ENCODE peak calls at places on chromosome 21, in five cellular contexts. One of them, this sample, is unnamed.

GRCh38 chr21:27715131-27715530 is 748.2 kb upstream of the ADAMTS5 start:
- DNase-seq in GM12878: no peak
- DNase-seq in SK-N-SH: no peak
- DNase-seq in HepG2: no peak
- DNase-seq in K562: no peak
- DNase-seq in this sample: no peak

GRCh38 chr21:29288239-29288638 is 10.5 kb upstream of the BACH1 start:
- DNase-seq in GM12878: no peak
- DNase-seq in K562: no peak
- DNase-seq in SK-N-SH: no peak
- DNase-seq in HepG2: no peak
- DNase-seq in this sample: no peak

GRCh38 chr21:25171438-25171837 is 435.8 kb downstream of the MRPL39 start:
- DNase-seq in GM12878: no peak
- DNase-seq in HepG2: no peak
- DNase-seq in K562: no peak
- DNase-seq in SK-N-SH: no peak
- DNase-seq in this sample: peak

GRCh38 chr21:41444703-41445464 is 18.8 kb downstream of the MX1 start:
- DNase-seq in HepG2: no peak
- DNase-seq in K562: no peak
- DNase-seq in GM12878: no peak
- DNase-seq in SK-N-SH: no peak
- DNase-seq in this sample: no peak

GRCh38 chr21:28402616-28402989 is 590.1 kb downstream of the LTN1 start:
- DNase-seq in SK-N-SH: no peak
- DNase-seq in HepG2: no peak
- DNase-seq in K562: no peak
- DNase-seq in GM12878: no peak
- DNase-seq in this sample: peak

GRCh38 chr21:31660134-31660565 is 657 bp downstream of the SOD1 start:
- DNase-seq in SK-N-SH: no peak
- DNase-seq in HepG2: no peak
- DNase-seq in GM12878: no peak
- DNase-seq in K562: no peak
- DNase-seq in this sample: no peak

GRCh38 chr21:24693779-24694178 is 913.5 kb downstream of the MRPL39 start:
- DNase-seq in GM12878: no peak
- DNase-seq in HepG2: no peak
- DNase-seq in SK-N-SH: no peak
- DNase-seq in K562: no peak
- DNase-seq in this sample: no peak

GRCh38 chr21:29487154-29487553 is 188.4 kb downstream of the BACH1 start:
- DNase-seq in SK-N-SH: no peak
- DNase-seq in HepG2: no peak
- DNase-seq in K562: no peak
- DNase-seq in GM12878: no peak
- DNase-seq in this sample: no peak

GRCh38 chr21:41585199-41585994 is 77.4 kb upstream of the TMPRSS2 start:
- DNase-seq in HepG2: no peak
- DNase-seq in SK-N-SH: no peak
- DNase-seq in K562: no peak
- DNase-seq in GM12878: no peak
- DNase-seq in this sample: no peak

GRCh38 chr21:21246007-21246406 is 247.8 kb downstream of the NCAM2 start:
- DNase-seq in HepG2: no peak
- DNase-seq in SK-N-SH: no peak
- DNase-seq in K562: no peak
- DNase-seq in GM12878: no peak
- DNase-seq in this sample: no peak

GRCh38 chr21:41068411-41069304 is 99.3 kb upstream of the BACE2 start:
- DNase-seq in SK-N-SH: peak
- DNase-seq in GM12878: no peak
- DNase-seq in K562: peak
- DNase-seq in HepG2: peak
- DNase-seq in this sample: peak

GRCh38 chr21:31370893-31371652 is 27.0 kb upstream of the TIAM1 start:
- DNase-seq in K562: no peak
- DNase-seq in SK-N-SH: no peak
- DNase-seq in HepG2: no peak
- DNase-seq in GM12878: no peak
- DNase-seq in this sample: peak

GRCh38 chr21:41112740-41113692 is 54.9 kb upstream of the BACE2 start:
- DNase-seq in HepG2: no peak
- DNase-seq in K562: no peak
- DNase-seq in GM12878: no peak
- DNase-seq in SK-N-SH: peak
- DNase-seq in this sample: peak

GRCh38 chr21:34726627-34727337 is 58.0 kb downstream of the CLIC6 start:
- DNase-seq in GM12878: no peak
- DNase-seq in K562: no peak
- DNase-seq in SK-N-SH: no peak
- DNase-seq in HepG2: no peak
- DNase-seq in this sample: peak

GRCh38 chr21:41705546-41706262 is 61.1 kb downstream of the RIPK4 start:
- DNase-seq in SK-N-SH: no peak
- DNase-seq in GM12878: no peak
- DNase-seq in HepG2: no peak
- DNase-seq in K562: no peak
- DNase-seq in this sample: no peak

GRCh38 chr21:34580181-34580700 is 34.7 kb downstream of the RCAN1 start:
- DNase-seq in HepG2: no peak
- DNase-seq in GM12878: no peak
- DNase-seq in SK-N-SH: no peak
- DNase-seq in K562: no peak
- DNase-seq in this sample: no peak

GRCh38 chr21:14875704-14876364 is 189.0 kb downstream of the NRIP1 start:
- DNase-seq in GM12878: peak
- DNase-seq in HepG2: peak
- DNase-seq in SK-N-SH: no peak
- DNase-seq in K562: peak
- DNase-seq in this sample: no peak

GRCh38 chr21:42113926-42114409 is 42.9 kb downstream of the UMODL1 start:
- DNase-seq in GM12878: no peak
- DNase-seq in SK-N-SH: no peak
- DNase-seq in HepG2: peak
- DNase-seq in K562: no peak
- DNase-seq in this sample: no peak

GRCh38 chr21:15252437-15252836 is 187.6 kb upstream of the NRIP1 start:
- DNase-seq in GM12878: no peak
- DNase-seq in HepG2: no peak
- DNase-seq in K562: no peak
- DNase-seq in SK-N-SH: no peak
- DNase-seq in this sample: no peak

GRCh38 chr21:31220567-31220966 is 123.5 kb downstream of the TIAM1 start:
- DNase-seq in K562: no peak
- DNase-seq in GM12878: no peak
- DNase-seq in HepG2: peak
- DNase-seq in SK-N-SH: no peak
- DNase-seq in this sample: peak

GRCh38 chr21:25700741-25701140 is 34.0 kb downstream of the ATP5PF start:
- DNase-seq in K562: no peak
- DNase-seq in GM12878: no peak
- DNase-seq in SK-N-SH: no peak
- DNase-seq in HepG2: no peak
- DNase-seq in this sample: no peak

GRCh38 chr21:14737922-14738321 is 191.8 kb upstream of the SAMSN1 start:
- DNase-seq in GM12878: no peak
- DNase-seq in HepG2: peak
- DNase-seq in SK-N-SH: peak
- DNase-seq in K562: peak
- DNase-seq in this sample: peak

GRCh38 chr21:41668686-41669532 is 97.9 kb downstream of the RIPK4 start:
- DNase-seq in HepG2: no peak
- DNase-seq in K562: no peak
- DNase-seq in GM12878: no peak
- DNase-seq in SK-N-SH: no peak
- DNase-seq in this sample: no peak

GRCh38 chr21:41759214-41759840 is 7.5 kb downstream of the RIPK4 start:
- DNase-seq in K562: no peak
- DNase-seq in SK-N-SH: no peak
- DNase-seq in HepG2: no peak
- DNase-seq in GM12878: no peak
- DNase-seq in this sample: no peak

GRCh38 chr21:39377444-39378050 is 28.7 kb upstream of the HMGN1 start:
- DNase-seq in HepG2: peak
- DNase-seq in SK-N-SH: no peak
- DNase-seq in K562: peak
- DNase-seq in GM12878: no peak
- DNase-seq in this sample: no peak

GRCh38 chr21:43325968-43326367 is 101.0 kb downstream of the SIK1 start:
- DNase-seq in GM12878: no peak
- DNase-seq in SK-N-SH: no peak
- DNase-seq in K562: peak
- DNase-seq in HepG2: no peak
- DNase-seq in this sample: no peak
- TF ChIP-seq MXI1 in GM12878: no peak
- TF ChIP-seq MXI1 in SK-N-SH: no peak
- TF ChIP-seq MXI1 in K562: no peak
- TF ChIP-seq MXI1 in HepG2: no peak
- TF ChIP-seq MXI1 in this sample: no peak

GRCh38 chr21:36949171-36950141 is 17.0 kb downstream of the HLCS start:
- DNase-seq in K562: no peak
- DNase-seq in SK-N-SH: no peak
- DNase-seq in GM12878: no peak
- DNase-seq in HepG2: no peak
- DNase-seq in this sample: no peak
- TF ChIP-seq MXI1 in K562: no peak
- TF ChIP-seq MXI1 in SK-N-SH: no peak
- TF ChIP-seq MXI1 in GM12878: no peak
- TF ChIP-seq MXI1 in HepG2: no peak
- TF ChIP-seq MXI1 in this sample: no peak

GRCh38 chr21:33539612-33540011 is 2.3 kb downstream of the GART start:
- DNase-seq in GM12878: no peak
- DNase-seq in K562: no peak
- DNase-seq in SK-N-SH: no peak
- DNase-seq in HepG2: no peak
- DNase-seq in this sample: peak
- TF ChIP-seq MXI1 in GM12878: no peak
- TF ChIP-seq MXI1 in K562: no peak
- TF ChIP-seq MXI1 in SK-N-SH: no peak
- TF ChIP-seq MXI1 in HepG2: no peak
- TF ChIP-seq MXI1 in this sample: no peak

GRCh38 chr21:37829043-37829442 is 87.2 kb downstream of the KCNJ6 start:
- DNase-seq in SK-N-SH: no peak
- DNase-seq in GM12878: no peak
- DNase-seq in K562: no peak
- DNase-seq in HepG2: no peak
- DNase-seq in this sample: no peak
- TF ChIP-seq MXI1 in SK-N-SH: no peak
- TF ChIP-seq MXI1 in GM12878: no peak
- TF ChIP-seq MXI1 in K562: no peak
- TF ChIP-seq MXI1 in HepG2: no peak
- TF ChIP-seq MXI1 in this sample: no peak

DNA sequence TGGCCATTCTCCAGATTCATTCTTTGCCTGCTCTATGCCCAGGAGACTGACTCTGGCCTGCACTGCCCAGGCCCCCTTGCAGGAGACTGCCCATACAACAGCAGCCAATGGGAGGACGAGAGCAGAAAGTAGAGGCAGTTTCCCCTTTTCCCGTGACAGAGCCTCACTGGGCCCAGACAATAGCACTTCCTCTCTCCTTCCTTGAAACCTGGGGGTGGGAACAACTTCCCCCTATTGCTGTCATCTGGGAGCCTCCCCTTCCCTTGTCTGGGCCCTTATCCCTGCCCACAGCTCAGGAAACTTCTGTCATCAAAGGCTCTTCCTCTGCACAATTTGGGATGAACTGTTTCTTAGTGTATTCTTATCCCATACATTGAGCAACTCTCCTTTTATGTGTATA is 60.8 kb upstream of the KCNJ15 start:
- DNase-seq in GM12878: no peak
- DNase-seq in SK-N-SH: no peak
- DNase-seq in K562: no peak
- DNase-seq in HepG2: no peak
- DNase-seq in this sample: no peak
- TF ChIP-seq MXI1 in GM12878: no peak
- TF ChIP-seq MXI1 in SK-N-SH: no peak
- TF ChIP-seq MXI1 in K562: no peak
- TF ChIP-seq MXI1 in HepG2: no peak
- TF ChIP-seq MXI1 in this sample: no peak

DNA sequence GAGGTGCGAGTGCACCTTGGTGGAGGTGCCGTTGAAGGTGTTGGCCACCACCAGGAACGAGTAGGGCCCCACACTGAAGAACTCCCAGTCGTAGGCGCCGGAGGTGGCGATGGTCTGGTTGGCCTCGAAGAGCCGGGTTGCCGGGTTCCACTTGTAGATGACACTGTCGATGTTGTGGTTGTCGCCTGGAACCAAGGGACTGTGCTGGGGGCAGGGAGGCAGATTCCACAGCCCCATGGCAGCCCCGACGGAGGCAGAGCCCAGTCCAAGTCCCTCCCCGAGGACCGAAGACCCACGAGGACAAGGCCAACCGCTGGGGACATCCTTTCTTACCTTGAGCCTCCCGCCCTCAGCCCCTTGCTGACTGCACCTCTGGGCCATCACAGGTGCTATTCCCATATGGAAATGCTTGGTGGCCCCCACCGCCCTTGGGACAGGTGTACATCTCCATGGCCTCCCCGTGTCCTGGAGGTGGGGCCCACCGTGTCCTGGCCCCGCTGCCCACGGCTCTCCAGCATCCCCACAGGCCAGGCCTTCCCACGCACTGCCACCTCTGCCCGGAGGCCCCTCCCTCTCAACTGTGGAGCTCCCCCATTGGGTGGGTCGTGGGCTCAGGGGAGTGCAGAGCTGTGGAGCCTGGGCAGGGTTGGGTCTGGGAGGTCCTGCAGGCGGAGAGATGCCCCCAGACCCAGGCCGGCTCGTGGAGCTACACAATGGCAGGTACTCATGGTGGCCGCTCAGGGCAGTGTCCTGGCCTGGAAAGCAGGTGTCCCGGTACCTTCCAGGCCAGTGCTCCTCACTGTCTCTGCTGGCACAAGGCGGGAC is 17.9 kb downstream of the KRTAP10-1 start:
- DNase-seq in GM12878: no peak
- DNase-seq in SK-N-SH: peak
- DNase-seq in K562: no peak
- DNase-seq in HepG2: no peak
- DNase-seq in this sample: no peak
- TF ChIP-seq MXI1 in GM12878: no peak
- TF ChIP-seq MXI1 in SK-N-SH: no peak
- TF ChIP-seq MXI1 in K562: no peak
- TF ChIP-seq MXI1 in HepG2: no peak
- TF ChIP-seq MXI1 in this sample: no peak

GRCh38 chr21:45248301-45248892 is 39.3 kb downstream of the POFUT2 start:
- DNase-seq in GM12878: no peak
- DNase-seq in HepG2: no peak
- DNase-seq in SK-N-SH: no peak
- DNase-seq in K562: no peak
- DNase-seq in this sample: no peak
- TF ChIP-seq MXI1 in GM12878: no peak
- TF ChIP-seq MXI1 in HepG2: no peak
- TF ChIP-seq MXI1 in SK-N-SH: no peak
- TF ChIP-seq MXI1 in K562: no peak
- TF ChIP-seq MXI1 in this sample: no peak

DNA sequence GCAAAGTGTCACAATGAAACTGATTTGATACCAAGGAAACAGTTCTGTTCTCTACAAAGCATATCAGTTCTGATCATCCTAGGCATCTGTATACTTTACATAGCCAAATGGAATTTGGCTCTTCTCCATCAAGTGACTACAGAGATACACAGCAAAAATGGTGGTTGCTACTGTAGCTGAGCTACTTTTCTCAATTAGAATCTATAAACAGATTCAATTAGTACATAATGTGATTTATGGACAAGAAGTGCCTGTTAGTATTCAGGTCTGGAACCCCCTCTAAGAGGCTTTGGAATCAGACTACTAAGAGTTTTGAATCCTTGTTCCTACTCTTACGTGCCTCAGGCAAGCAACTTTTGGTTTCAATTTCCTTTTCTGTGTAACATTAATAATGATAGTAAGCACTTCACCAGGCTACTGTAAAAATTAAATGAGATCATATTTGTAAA is 25.5 kb downstream of the C21orf91 start:
- DNase-seq in SK-N-SH: peak
- DNase-seq in GM12878: no peak
- DNase-seq in HepG2: no peak
- DNase-seq in K562: no peak
- DNase-seq in this sample: peak
- TF ChIP-seq MXI1 in SK-N-SH: no peak
- TF ChIP-seq MXI1 in GM12878: no peak
- TF ChIP-seq MXI1 in HepG2: no peak
- TF ChIP-seq MXI1 in K562: no peak
- TF ChIP-seq MXI1 in this sample: no peak